ENCODE peak calls at places on chromosomes 1 and 21, in eight cellular contexts. One of them, this sample, is unnamed. For H3K4me1, the result is how much of the 10 kb centered on the place peaks cover.

GRCh38 chr1:6438047-6438525 is 13.5 kb downstream of the ESPN start:
- DNase-seq in IMR-90: peak
- DNase-seq in heart left ventricle: peak
- DNase-seq in esophagus squamous epithelium: no peak
- DNase-seq in stomach: peak
- DNase-seq in tibial nerve: peak
- DNase-seq in A549: peak
- DNase-seq in body of pancreas: peak
- DNase-seq in this sample: peak

GRCh38 chr1:12047120-12047876 is 15.8 kb upstream of the TNFRSF8 start:
- DNase-seq in tibial nerve: no peak
- DNase-seq in esophagus squamous epithelium: no peak
- DNase-seq in IMR-90: peak
- DNase-seq in stomach: no peak
- DNase-seq in body of pancreas: no peak
- DNase-seq in A549: no peak
- DNase-seq in heart left ventricle: no peak
- DNase-seq in this sample: no peak

GRCh38 chr1:9920606-9921005 is 10.5 kb upstream of the CTNNBIP1 start:
- DNase-seq in stomach: no peak
- DNase-seq in tibial nerve: no peak
- DNase-seq in esophagus squamous epithelium: no peak
- DNase-seq in heart left ventricle: no peak
- DNase-seq in body of pancreas: no peak
- DNase-seq in IMR-90: no peak
- DNase-seq in A549: no peak
- DNase-seq in this sample: no peak

GRCh38 chr1:9960705-9961562 is 17.7 kb downstream of the NMNAT1 start:
- DNase-seq in tibial nerve: no peak
- DNase-seq in body of pancreas: no peak
- DNase-seq in heart left ventricle: no peak
- DNase-seq in IMR-90: no peak
- DNase-seq in A549: no peak
- DNase-seq in stomach: no peak
- DNase-seq in esophagus squamous epithelium: no peak
- DNase-seq in this sample: no peak

GRCh38 chr1:152182431-152182830 is 23.4 kb upstream of the RPTN start:
- DNase-seq in heart left ventricle: no peak
- DNase-seq in A549: peak
- DNase-seq in stomach: no peak
- DNase-seq in IMR-90: no peak
- DNase-seq in body of pancreas: no peak
- DNase-seq in esophagus squamous epithelium: no peak
- DNase-seq in tibial nerve: no peak
- DNase-seq in this sample: no peak

GRCh38 chr1:117143856-117144255 is 22.3 kb upstream of the TRIM45 start:
- DNase-seq in body of pancreas: no peak
- DNase-seq in esophagus squamous epithelium: no peak
- DNase-seq in tibial nerve: no peak
- DNase-seq in stomach: no peak
- DNase-seq in heart left ventricle: no peak
- DNase-seq in A549: no peak
- DNase-seq in IMR-90: no peak
- DNase-seq in this sample: no peak

GRCh38 chr1:161172349-161172748 is 5.0 kb downstream of the B4GALT3 start:
- DNase-seq in esophagus squamous epithelium: no peak
- DNase-seq in body of pancreas: no peak
- DNase-seq in A549: no peak
- DNase-seq in heart left ventricle: no peak
- DNase-seq in stomach: peak
- DNase-seq in tibial nerve: no peak
- DNase-seq in IMR-90: no peak
- DNase-seq in this sample: no peak

GRCh38 chr1:5950201-5950895 is 41.9 kb downstream of the NPHP4 start:
- DNase-seq in A549: no peak
- DNase-seq in body of pancreas: no peak
- DNase-seq in esophagus squamous epithelium: no peak
- DNase-seq in IMR-90: no peak
- DNase-seq in heart left ventricle: no peak
- DNase-seq in tibial nerve: no peak
- DNase-seq in stomach: no peak
- DNase-seq in this sample: no peak

GRCh38 chr1:194935864-194936263 is 1672.4 kb downstream of the KCNT2 start:
- DNase-seq in body of pancreas: no peak
- DNase-seq in stomach: no peak
- DNase-seq in heart left ventricle: no peak
- DNase-seq in tibial nerve: no peak
- DNase-seq in esophagus squamous epithelium: no peak
- DNase-seq in IMR-90: no peak
- DNase-seq in A549: no peak
- DNase-seq in this sample: no peak

GRCh38 chr1:8910914-8911313 is 32.4 kb upstream of the ENO1 start:
- DNase-seq in body of pancreas: no peak
- DNase-seq in stomach: no peak
- DNase-seq in heart left ventricle: no peak
- DNase-seq in IMR-90: peak
- DNase-seq in tibial nerve: no peak
- DNase-seq in esophagus squamous epithelium: no peak
- DNase-seq in A549: peak
- DNase-seq in this sample: no peak

GRCh38 chr1:93575586-93576271 is 105.9 kb downstream of the BCAR3 start:
- DNase-seq in stomach: no peak
- DNase-seq in A549: no peak
- DNase-seq in body of pancreas: no peak
- DNase-seq in esophagus squamous epithelium: no peak
- DNase-seq in heart left ventricle: no peak
- DNase-seq in IMR-90: no peak
- DNase-seq in tibial nerve: no peak
- DNase-seq in this sample: no peak

GRCh38 chr1:207495816-207496792 is at the start of gene CR1:
- DNase-seq in esophagus squamous epithelium: no peak
- DNase-seq in A549: no peak
- DNase-seq in stomach: peak
- DNase-seq in tibial nerve: peak
- DNase-seq in IMR-90: no peak
- DNase-seq in body of pancreas: peak
- DNase-seq in heart left ventricle: peak
- DNase-seq in this sample: no peak

GRCh38 chr1:185846672-185847440 is 112.7 kb downstream of the HMCN1 start:
- DNase-seq in body of pancreas: no peak
- DNase-seq in stomach: no peak
- DNase-seq in esophagus squamous epithelium: no peak
- DNase-seq in A549: no peak
- DNase-seq in heart left ventricle: no peak
- DNase-seq in IMR-90: peak
- DNase-seq in tibial nerve: no peak
- DNase-seq in this sample: no peak

GRCh38 chr1:8721681-8722324 is 95.6 kb downstream of the RERE start:
- DNase-seq in tibial nerve: no peak
- DNase-seq in esophagus squamous epithelium: no peak
- DNase-seq in body of pancreas: no peak
- DNase-seq in A549: no peak
- DNase-seq in IMR-90: no peak
- DNase-seq in heart left ventricle: no peak
- DNase-seq in stomach: no peak
- DNase-seq in this sample: no peak

GRCh38 chr1:91670781-91671180 is 170.1 kb downstream of the CDC7 start:
- DNase-seq in tibial nerve: no peak
- DNase-seq in stomach: no peak
- DNase-seq in body of pancreas: no peak
- DNase-seq in esophagus squamous epithelium: no peak
- DNase-seq in A549: no peak
- DNase-seq in IMR-90: no peak
- DNase-seq in heart left ventricle: no peak
- DNase-seq in this sample: no peak

GRCh38 chr1:92091625-92092024 is 11.5 kb downstream of the BTBD8 start:
- DNase-seq in heart left ventricle: no peak
- DNase-seq in esophagus squamous epithelium: no peak
- DNase-seq in IMR-90: no peak
- DNase-seq in body of pancreas: no peak
- DNase-seq in stomach: no peak
- DNase-seq in A549: no peak
- DNase-seq in tibial nerve: no peak
- DNase-seq in this sample: no peak

GRCh38 chr1:212152308-212152693 is 116.8 kb downstream of the DTL start:
- DNase-seq in A549: no peak
- DNase-seq in stomach: no peak
- DNase-seq in heart left ventricle: no peak
- DNase-seq in body of pancreas: no peak
- DNase-seq in esophagus squamous epithelium: no peak
- DNase-seq in tibial nerve: no peak
- DNase-seq in IMR-90: no peak
- DNase-seq in this sample: no peak

GRCh38 chr1:201103666-201104065 is 8.6 kb downstream of the CACNA1S start:
- DNase-seq in stomach: no peak
- DNase-seq in A549: no peak
- DNase-seq in tibial nerve: no peak
- DNase-seq in esophagus squamous epithelium: no peak
- DNase-seq in body of pancreas: no peak
- DNase-seq in heart left ventricle: no peak
- DNase-seq in IMR-90: no peak
- DNase-seq in this sample: no peak

GRCh38 chr21:23811802-23812201 is 1795.5 kb downstream of the MRPL39 start:
- DNase-seq in A549: no peak
- DNase-seq in esophagus squamous epithelium: no peak
- DNase-seq in tibial nerve: no peak
- DNase-seq in body of pancreas: no peak
- DNase-seq in stomach: no peak
- DNase-seq in IMR-90: no peak
- DNase-seq in heart left ventricle: no peak
- DNase-seq in this sample: no peak

GRCh38 chr21:32940079-32941014 is 85.4 kb upstream of the OLIG2 start:
- DNase-seq in IMR-90: peak
- DNase-seq in heart left ventricle: no peak
- DNase-seq in A549: peak
- DNase-seq in esophagus squamous epithelium: no peak
- DNase-seq in tibial nerve: peak
- DNase-seq in stomach: peak
- DNase-seq in body of pancreas: peak
- DNase-seq in this sample: no peak

GRCh38 chr1:21638531-21639341 is 30.4 kb downstream of the RAP1GAP start:
- DNase-seq in A549: peak
- DNase-seq in body of pancreas: peak
- DNase-seq in heart left ventricle: no peak
- DNase-seq in stomach: peak
- DNase-seq in tibial nerve: no peak
- DNase-seq in IMR-90: peak
- DNase-seq in esophagus squamous epithelium: no peak
- DNase-seq in this sample: no peak

GRCh38 chr1:171313835-171314320 is at the start of gene FMO4:
- DNase-seq in esophagus squamous epithelium: peak
- DNase-seq in tibial nerve: peak
- DNase-seq in stomach: peak
- DNase-seq in body of pancreas: peak
- DNase-seq in A549: peak
- DNase-seq in heart left ventricle: peak
- DNase-seq in IMR-90: peak
- DNase-seq in this sample: peak
- TF ChIP-seq POLR2A in esophagus squamous epithelium: no peak
- TF ChIP-seq POLR2A in tibial nerve: peak
- TF ChIP-seq POLR2A in stomach: peak
- TF ChIP-seq POLR2A in body of pancreas: peak
- TF ChIP-seq POLR2A in A549: no peak
- TF ChIP-seq POLR2A in heart left ventricle: peak
- TF ChIP-seq POLR2A in IMR-90: no peak
- TF ChIP-seq POLR2A in this sample: peak

DNA sequence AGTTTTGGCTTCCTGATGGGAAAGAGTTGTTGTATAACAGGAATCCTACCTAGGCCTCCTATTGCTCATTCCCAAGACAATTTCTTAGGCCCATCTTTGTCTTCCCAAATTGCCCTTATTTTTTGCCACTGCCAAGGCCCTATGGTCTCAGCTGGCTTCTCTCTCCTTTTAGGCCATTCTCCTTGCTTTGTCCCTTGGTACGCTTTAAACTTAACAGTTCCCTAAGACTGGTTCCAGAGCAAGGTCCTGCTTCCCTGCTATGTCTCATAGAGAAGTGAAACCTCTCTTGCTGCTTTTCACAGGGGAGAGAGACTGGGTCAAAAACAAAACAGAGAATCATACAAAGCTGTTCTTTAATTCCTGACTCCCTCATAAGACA is 77.1 kb downstream of the XCL2 start:
- DNase-seq in body of pancreas: no peak
- DNase-seq in heart left ventricle: no peak
- DNase-seq in A549: no peak
- DNase-seq in IMR-90: no peak
- DNase-seq in stomach: no peak
- DNase-seq in tibial nerve: no peak
- DNase-seq in esophagus squamous epithelium: no peak
- DNase-seq in this sample: no peak
- H3K4me1 ChIP-seq in body of pancreas: under half
- H3K4me1 ChIP-seq in heart left ventricle: under half
- H3K4me1 ChIP-seq in A549: under half
- H3K4me1 ChIP-seq in IMR-90: under half
- H3K4me1 ChIP-seq in stomach: under half
- H3K4me1 ChIP-seq in tibial nerve: under half
- H3K4me1 ChIP-seq in esophagus squamous epithelium: under half
- H3K4me1 ChIP-seq in this sample: under half

DNA sequence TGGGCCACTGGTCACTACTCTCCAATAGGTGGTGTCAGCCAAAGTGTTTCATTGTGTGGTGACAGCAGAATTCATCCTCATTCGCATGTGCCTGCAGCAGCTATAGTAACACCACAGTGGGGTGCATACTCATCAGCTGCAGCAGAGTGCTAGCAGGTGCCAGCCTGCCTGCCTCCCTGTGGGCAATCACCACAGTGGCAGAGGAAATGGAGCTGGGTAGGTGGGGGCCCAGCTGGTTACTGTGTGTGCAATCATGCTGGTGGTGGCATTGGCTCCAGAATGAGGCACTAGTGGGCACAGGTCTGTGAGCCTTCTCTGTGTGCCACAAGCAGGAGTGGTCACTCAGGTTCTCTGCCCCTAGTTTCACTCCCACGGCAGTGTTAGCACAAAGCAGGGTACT is 579.2 kb downstream of the PTPRC start:
- DNase-seq in heart left ventricle: no peak
- DNase-seq in esophagus squamous epithelium: no peak
- DNase-seq in tibial nerve: no peak
- DNase-seq in stomach: no peak
- DNase-seq in IMR-90: no peak
- DNase-seq in body of pancreas: no peak
- DNase-seq in A549: no peak
- DNase-seq in this sample: no peak
- H3K27ac ChIP-seq in heart left ventricle: no peak
- H3K27ac ChIP-seq in esophagus squamous epithelium: no peak
- H3K27ac ChIP-seq in tibial nerve: no peak
- H3K27ac ChIP-seq in stomach: no peak
- H3K27ac ChIP-seq in IMR-90: no peak
- H3K27ac ChIP-seq in body of pancreas: no peak
- H3K27ac ChIP-seq in A549: no peak
- H3K27ac ChIP-seq in this sample: no peak

GRCh38 chr1:234980657-234981396 is 147.8 kb downstream of the TOMM20 start:
- DNase-seq in tibial nerve: peak
- DNase-seq in body of pancreas: peak
- DNase-seq in A549: peak
- DNase-seq in stomach: peak
- DNase-seq in esophagus squamous epithelium: peak
- DNase-seq in heart left ventricle: peak
- DNase-seq in IMR-90: peak
- DNase-seq in this sample: peak
- TF ChIP-seq POLR2A in tibial nerve: no peak
- TF ChIP-seq POLR2A in body of pancreas: peak
- TF ChIP-seq POLR2A in A549: peak
- TF ChIP-seq POLR2A in stomach: no peak
- TF ChIP-seq POLR2A in esophagus squamous epithelium: no peak
- TF ChIP-seq POLR2A in heart left ventricle: no peak
- TF ChIP-seq POLR2A in IMR-90: peak
- TF ChIP-seq POLR2A in this sample: no peak